ENCODE peak calls at places on chromosomes 16 and 17, in seven cellular contexts. One of them, this sample, is unnamed.

GRCh38 chr17:57534863-57535651 is 210.0 kb downstream of the CCDC182 start:
- DNase-seq in fibroblast of lung: no peak
- DNase-seq in neuronal stem cell: no peak
- DNase-seq in H9: no peak
- DNase-seq in IMR-90: no peak
- DNase-seq in DND-41: no peak
- DNase-seq in mesenchymal stem cell: peak
- DNase-seq in this sample: no peak

GRCh38 chr16:8194795-8195194 is 395.5 kb downstream of the TMEM114 start:
- DNase-seq in DND-41: no peak
- DNase-seq in mesenchymal stem cell: no peak
- DNase-seq in H9: peak
- DNase-seq in IMR-90: no peak
- DNase-seq in neuronal stem cell: peak
- DNase-seq in fibroblast of lung: no peak
- DNase-seq in this sample: peak

GRCh38 chr16:1495281-1496262 is 2.4 kb downstream of the TELO2 start:
- DNase-seq in mesenchymal stem cell: no peak
- DNase-seq in fibroblast of lung: no peak
- DNase-seq in IMR-90: no peak
- DNase-seq in H9: no peak
- DNase-seq in DND-41: no peak
- DNase-seq in neuronal stem cell: no peak
- DNase-seq in this sample: no peak

GRCh38 chr16:68081796-68082567 is 3.2 kb upstream of the NFATC3 start:
- DNase-seq in mesenchymal stem cell: no peak
- DNase-seq in H9: no peak
- DNase-seq in IMR-90: no peak
- DNase-seq in DND-41: no peak
- DNase-seq in neuronal stem cell: no peak
- DNase-seq in fibroblast of lung: no peak
- DNase-seq in this sample: no peak

GRCh38 chr17:17044846-17045561 is 2.7 kb downstream of the MPRIP start:
- DNase-seq in DND-41: peak
- DNase-seq in IMR-90: peak
- DNase-seq in H9: peak
- DNase-seq in fibroblast of lung: peak
- DNase-seq in neuronal stem cell: no peak
- DNase-seq in mesenchymal stem cell: peak
- DNase-seq in this sample: no peak

GRCh38 chr17:50392621-50393020 is 4.7 kb downstream of the LRRC59 start:
- DNase-seq in IMR-90: no peak
- DNase-seq in DND-41: no peak
- DNase-seq in fibroblast of lung: no peak
- DNase-seq in H9: no peak
- DNase-seq in neuronal stem cell: no peak
- DNase-seq in mesenchymal stem cell: no peak
- DNase-seq in this sample: no peak

GRCh38 chr17:2996208-2996855 is 67.1 kb downstream of the OR1D5 start:
- DNase-seq in neuronal stem cell: no peak
- DNase-seq in DND-41: no peak
- DNase-seq in IMR-90: peak
- DNase-seq in fibroblast of lung: peak
- DNase-seq in mesenchymal stem cell: no peak
- DNase-seq in H9: no peak
- DNase-seq in this sample: no peak

GRCh38 chr16:57722651-57723050 is 12.9 kb upstream of the KATNB1 start:
- DNase-seq in fibroblast of lung: no peak
- DNase-seq in IMR-90: no peak
- DNase-seq in neuronal stem cell: no peak
- DNase-seq in mesenchymal stem cell: no peak
- DNase-seq in DND-41: no peak
- DNase-seq in H9: no peak
- DNase-seq in this sample: no peak

GRCh38 chr17:45923511-45924268 is 29.3 kb downstream of the MAPT start:
- DNase-seq in fibroblast of lung: peak
- DNase-seq in neuronal stem cell: no peak
- DNase-seq in mesenchymal stem cell: peak
- DNase-seq in DND-41: no peak
- DNase-seq in IMR-90: peak
- DNase-seq in H9: no peak
- DNase-seq in this sample: no peak

GRCh38 chr16:58421029-58421428 is 28.8 kb downstream of the GINS3 start:
- DNase-seq in neuronal stem cell: no peak
- DNase-seq in DND-41: no peak
- DNase-seq in fibroblast of lung: no peak
- DNase-seq in H9: no peak
- DNase-seq in IMR-90: no peak
- DNase-seq in mesenchymal stem cell: no peak
- DNase-seq in this sample: no peak

GRCh38 chr16:78200623-78201096 is 101.2 kb downstream of the WWOX start:
- DNase-seq in IMR-90: no peak
- DNase-seq in mesenchymal stem cell: no peak
- DNase-seq in neuronal stem cell: no peak
- DNase-seq in fibroblast of lung: no peak
- DNase-seq in DND-41: no peak
- DNase-seq in H9: no peak
- DNase-seq in this sample: no peak

GRCh38 chr16:2170080-2170479 is 14.5 kb downstream of the TRAF7 start:
- DNase-seq in DND-41: no peak
- DNase-seq in IMR-90: no peak
- DNase-seq in mesenchymal stem cell: no peak
- DNase-seq in neuronal stem cell: no peak
- DNase-seq in fibroblast of lung: no peak
- DNase-seq in H9: no peak
- DNase-seq in this sample: no peak

GRCh38 chr17:61410100-61410551 is 10.5 kb downstream of the TBX2 start:
- DNase-seq in H9: peak
- DNase-seq in IMR-90: no peak
- DNase-seq in mesenchymal stem cell: no peak
- DNase-seq in neuronal stem cell: no peak
- DNase-seq in DND-41: no peak
- DNase-seq in fibroblast of lung: no peak
- DNase-seq in this sample: no peak

GRCh38 chr16:84496991-84497390 is 7.5 kb downstream of the MEAK7 start:
- DNase-seq in fibroblast of lung: no peak
- DNase-seq in mesenchymal stem cell: no peak
- DNase-seq in H9: peak
- DNase-seq in DND-41: no peak
- DNase-seq in IMR-90: no peak
- DNase-seq in neuronal stem cell: no peak
- DNase-seq in this sample: no peak

GRCh38 chr16:53071748-53072301 is 17.0 kb downstream of the CHD9 start:
- DNase-seq in fibroblast of lung: peak
- DNase-seq in IMR-90: no peak
- DNase-seq in mesenchymal stem cell: no peak
- DNase-seq in H9: no peak
- DNase-seq in neuronal stem cell: no peak
- DNase-seq in DND-41: peak
- DNase-seq in this sample: no peak

GRCh38 chr16:3045758-3046505 is 429 bp upstream of the MMP25 start:
- DNase-seq in DND-41: no peak
- DNase-seq in fibroblast of lung: no peak
- DNase-seq in IMR-90: no peak
- DNase-seq in H9: peak
- DNase-seq in mesenchymal stem cell: no peak
- DNase-seq in neuronal stem cell: no peak
- DNase-seq in this sample: peak

GRCh38 chr17:61250335-61250890 is 149.2 kb upstream of the TBX2 start:
- DNase-seq in IMR-90: peak
- DNase-seq in mesenchymal stem cell: peak
- DNase-seq in H9: no peak
- DNase-seq in fibroblast of lung: peak
- DNase-seq in DND-41: no peak
- DNase-seq in neuronal stem cell: no peak
- DNase-seq in this sample: no peak

DNA sequence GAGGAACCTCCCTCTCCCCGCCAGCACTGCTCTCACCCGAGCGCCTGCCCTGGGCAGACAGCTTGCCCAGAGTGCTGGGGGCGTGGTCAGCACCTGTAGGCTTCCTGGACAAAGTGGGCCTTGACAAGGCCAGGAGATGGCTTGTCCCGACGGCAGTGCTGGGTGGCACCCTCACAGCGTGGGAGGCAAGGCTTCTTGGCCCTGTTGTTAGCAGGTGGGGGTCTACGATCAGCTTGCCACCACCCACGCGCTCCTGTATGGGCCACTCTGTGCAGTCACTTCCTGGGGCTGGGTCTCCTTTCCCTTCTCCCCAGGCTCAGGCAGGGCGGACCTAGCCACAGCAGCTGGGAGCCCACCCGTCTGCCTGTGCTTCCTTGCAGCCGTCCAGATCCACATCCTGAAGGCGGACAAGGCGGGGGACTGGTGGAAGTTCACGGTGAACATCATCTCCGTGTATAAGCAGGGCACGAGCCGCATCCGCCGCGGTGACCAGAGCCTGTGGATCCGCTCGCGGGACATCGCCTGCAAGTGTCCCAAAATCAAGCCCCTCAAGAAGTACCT is 218.0 kb downstream of the NTN1 start:
- DNase-seq in DND-41: no peak
- DNase-seq in fibroblast of lung: no peak
- DNase-seq in mesenchymal stem cell: no peak
- DNase-seq in neuronal stem cell: no peak
- DNase-seq in IMR-90: no peak
- DNase-seq in H9: peak
- DNase-seq in this sample: no peak
- H3K9ac ChIP-seq in DND-41: no peak
- H3K9ac ChIP-seq in fibroblast of lung: peak
- H3K9ac ChIP-seq in mesenchymal stem cell: peak
- H3K9ac ChIP-seq in neuronal stem cell: peak
- H3K9ac ChIP-seq in IMR-90: no peak
- H3K9ac ChIP-seq in H9: peak
- H3K9ac ChIP-seq in this sample: no peak

GRCh38 chr17:80833952-80834895 is 157.4 kb upstream of the CHMP6 start:
- DNase-seq in fibroblast of lung: peak
- DNase-seq in DND-41: no peak
- DNase-seq in mesenchymal stem cell: no peak
- DNase-seq in H9: no peak
- DNase-seq in neuronal stem cell: no peak
- DNase-seq in IMR-90: peak
- DNase-seq in this sample: no peak

GRCh38 chr17:80836658-80836965 is 155.0 kb upstream of the CHMP6 start:
- DNase-seq in IMR-90: no peak
- DNase-seq in neuronal stem cell: no peak
- DNase-seq in DND-41: no peak
- DNase-seq in H9: no peak
- DNase-seq in fibroblast of lung: no peak
- DNase-seq in mesenchymal stem cell: no peak
- DNase-seq in this sample: no peak

GRCh38 chr17:80835816-80836657 is 155.6 kb upstream of the CHMP6 start:
- DNase-seq in H9: no peak
- DNase-seq in DND-41: no peak
- DNase-seq in fibroblast of lung: no peak
- DNase-seq in neuronal stem cell: no peak
- DNase-seq in IMR-90: no peak
- DNase-seq in mesenchymal stem cell: no peak
- DNase-seq in this sample: no peak

GRCh38 chr17:80832888-80833583 is 158.6 kb upstream of the CHMP6 start:
- DNase-seq in IMR-90: peak
- DNase-seq in mesenchymal stem cell: peak
- DNase-seq in neuronal stem cell: peak
- DNase-seq in DND-41: peak
- DNase-seq in H9: peak
- DNase-seq in fibroblast of lung: peak
- DNase-seq in this sample: peak

GRCh38 chr17:80834896-80835281 is 156.8 kb upstream of the CHMP6 start:
- DNase-seq in fibroblast of lung: no peak
- DNase-seq in IMR-90: no peak
- DNase-seq in mesenchymal stem cell: no peak
- DNase-seq in neuronal stem cell: no peak
- DNase-seq in DND-41: no peak
- DNase-seq in H9: no peak
- DNase-seq in this sample: no peak
- H3K9ac ChIP-seq in fibroblast of lung: no peak
- H3K9ac ChIP-seq in IMR-90: no peak
- H3K9ac ChIP-seq in mesenchymal stem cell: peak
- H3K9ac ChIP-seq in neuronal stem cell: no peak
- H3K9ac ChIP-seq in DND-41: no peak
- H3K9ac ChIP-seq in H9: no peak
- H3K9ac ChIP-seq in this sample: no peak

GRCh38 chr16:11681977-11682654 is 13.9 kb downstream of the SNN start:
- DNase-seq in neuronal stem cell: no peak
- DNase-seq in mesenchymal stem cell: no peak
- DNase-seq in DND-41: no peak
- DNase-seq in fibroblast of lung: no peak
- DNase-seq in IMR-90: no peak
- DNase-seq in H9: no peak
- DNase-seq in this sample: no peak
- H3K9ac ChIP-seq in neuronal stem cell: no peak
- H3K9ac ChIP-seq in mesenchymal stem cell: peak
- H3K9ac ChIP-seq in DND-41: no peak
- H3K9ac ChIP-seq in fibroblast of lung: no peak
- H3K9ac ChIP-seq in IMR-90: no peak
- H3K9ac ChIP-seq in H9: no peak
- H3K9ac ChIP-seq in this sample: no peak

GRCh38 chr17:72387487-72387886 is 266.7 kb downstream of the SOX9 start:
- DNase-seq in IMR-90: peak
- DNase-seq in H9: no peak
- DNase-seq in DND-41: no peak
- DNase-seq in fibroblast of lung: peak
- DNase-seq in mesenchymal stem cell: peak
- DNase-seq in neuronal stem cell: no peak
- DNase-seq in this sample: no peak
- H3K9ac ChIP-seq in IMR-90: no peak
- H3K9ac ChIP-seq in H9: no peak
- H3K9ac ChIP-seq in DND-41: no peak
- H3K9ac ChIP-seq in fibroblast of lung: no peak
- H3K9ac ChIP-seq in mesenchymal stem cell: peak
- H3K9ac ChIP-seq in neuronal stem cell: no peak
- H3K9ac ChIP-seq in this sample: no peak

GRCh38 chr17:42191209-42191608 is 3.1 kb downstream of the GHDC start:
- DNase-seq in neuronal stem cell: no peak
- DNase-seq in mesenchymal stem cell: no peak
- DNase-seq in DND-41: no peak
- DNase-seq in IMR-90: no peak
- DNase-seq in fibroblast of lung: no peak
- DNase-seq in H9: peak
- DNase-seq in this sample: no peak

GRCh38 chr17:42192189-42193126 is 1.8 kb downstream of the GHDC start:
- DNase-seq in fibroblast of lung: no peak
- DNase-seq in mesenchymal stem cell: no peak
- DNase-seq in H9: no peak
- DNase-seq in neuronal stem cell: no peak
- DNase-seq in DND-41: no peak
- DNase-seq in IMR-90: no peak
- DNase-seq in this sample: no peak

GRCh38 chr17:42193216-42194132 is 820 bp downstream of the GHDC start:
- DNase-seq in mesenchymal stem cell: no peak
- DNase-seq in neuronal stem cell: no peak
- DNase-seq in DND-41: no peak
- DNase-seq in IMR-90: no peak
- DNase-seq in H9: no peak
- DNase-seq in fibroblast of lung: no peak
- DNase-seq in this sample: no peak

GRCh38 chr17:42197564-42198156 is 3.4 kb upstream of the GHDC start:
- DNase-seq in IMR-90: no peak
- DNase-seq in DND-41: no peak
- DNase-seq in neuronal stem cell: no peak
- DNase-seq in H9: no peak
- DNase-seq in fibroblast of lung: no peak
- DNase-seq in mesenchymal stem cell: no peak
- DNase-seq in this sample: no peak

GRCh38 chr17:42194133-42194899 is at the start of gene GHDC:
- DNase-seq in fibroblast of lung: peak
- DNase-seq in neuronal stem cell: peak
- DNase-seq in IMR-90: peak
- DNase-seq in mesenchymal stem cell: peak
- DNase-seq in H9: peak
- DNase-seq in DND-41: peak
- DNase-seq in this sample: peak
- H3K9ac ChIP-seq in fibroblast of lung: peak
- H3K9ac ChIP-seq in neuronal stem cell: peak
- H3K9ac ChIP-seq in IMR-90: peak
- H3K9ac ChIP-seq in mesenchymal stem cell: peak
- H3K9ac ChIP-seq in H9: no peak
- H3K9ac ChIP-seq in DND-41: peak
- H3K9ac ChIP-seq in this sample: no peak